ENCODE peak calls at places on chromosomes 13 and 19, in seven cellular contexts. A is lung, B is AG04450, U is tibial nerve, K is fibroblast of villous mesenchyme, E is astrocyte of the spinal cord, T is heart right ventricle. Q is an unnamed sample.

GRCh38 chr13:54836273-54836672 is 1807.7 kb downstream of the OLFM4 start:
- DNase-seq in T (no peak), B (no peak), K (no peak), U (no peak), E (no peak), A (no peak), Q (no peak)

GRCh38 chr19:47070756-47071155 is 22.3 kb upstream of the TMEM160 start:
- DNase-seq in U (no peak), B (no peak), E (no peak), T (no peak), K (no peak), A (no peak), Q (no peak)

GRCh38 chr19:48497728-48498575 is 13.7 kb downstream of the LMTK3 start:
- DNase-seq in E (no peak), A (no peak), B (no peak), U (no peak), K (no peak), T (no peak), Q (no peak)

GRCh38 chr19:48900477-48901452 is 653 bp downstream of the NUCB1 start:
- DNase-seq in A (no peak), B (no peak), U (no peak), T (no peak), E (peak; percentile 55), K (peak; percentile 59), Q (peak; percentile 45)

GRCh38 chr19:45370410-45371204 is at the start of gene ERCC2:
- DNase-seq in K (peak; percentile 99), T (peak; percentile 100), B (peak; percentile 98), A (peak; percentile 100), E (peak; percentile 99), U (peak; percentile 100), Q (peak; percentile 99)

GRCh38 chr19:38478273-38478971 is 44.9 kb downstream of the RYR1 start:
- DNase-seq in B (no peak), A (no peak), U (no peak), T (no peak), E (no peak), K (peak; percentile 4), Q (peak; percentile 30)

GRCh38 chr13:100689191-100689590 is 14.6 kb upstream of the TMTC4 start:
- DNase-seq in K (no peak), U (no peak), T (no peak), A (no peak), E (no peak), B (no peak), Q (no peak)

GRCh38 chr19:3520166-3521103 is 14.3 kb downstream of the FZR1 start:
- DNase-seq in K (no peak), B (no peak), A (no peak), E (no peak), U (no peak), T (no peak), Q (no peak)

GRCh38 chr13:40388617-40389016 is 277.8 kb downstream of the FOXO1 start:
- DNase-seq in T (no peak), A (no peak), E (no peak), U (no peak), B (no peak), K (peak; percentile 55), Q (peak; percentile 94)

GRCh38 chr13:23871616-23872220 is 17.5 kb downstream of the MIPEP start:
- DNase-seq in A (no peak), B (no peak), T (no peak), U (no peak), E (peak; percentile 62), K (peak; percentile 63), Q (no peak)

GRCh38 chr13:23881408-23881785 is 7.8 kb downstream of the MIPEP start:
- DNase-seq in B (no peak), K (no peak), U (no peak), T (no peak), E (no peak), A (no peak), Q (no peak)

GRCh38 chr13:23870356-23871146 is 18.6 kb downstream of the MIPEP start:
- DNase-seq in U (no peak), A (no peak), E (no peak), B (no peak), K (no peak), T (no peak), Q (no peak)

DNA sequence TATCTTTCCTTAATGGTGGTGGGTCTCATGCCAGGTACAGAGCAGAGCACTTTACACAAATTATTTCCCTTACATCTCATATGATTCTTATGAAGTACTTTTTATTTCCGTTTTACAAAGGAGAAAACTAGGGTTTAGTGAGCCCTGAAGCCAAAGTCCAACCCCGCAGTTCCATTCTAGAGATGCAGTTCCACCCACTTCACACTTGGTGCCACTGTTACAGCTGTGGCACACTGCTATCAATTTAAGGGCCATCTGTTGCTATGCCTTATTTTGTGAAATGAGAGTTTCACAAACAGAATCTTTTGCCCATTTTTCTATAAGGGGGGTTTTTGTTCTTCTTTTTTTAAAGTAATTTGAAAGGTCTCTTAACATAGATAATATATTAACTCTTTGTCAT is 12.9 kb downstream of the MIPEP start:
- DNase-seq in A (no peak), E (no peak), B (no peak), U (no peak), K (no peak), T (no peak), Q (no peak)
- TF ChIP-seq CTCF in A (no peak), E (peak; percentile 56), B (peak; percentile 54), U (peak; percentile 40), K (peak; percentile 69), T (no peak), Q (peak; percentile 29)

DNA sequence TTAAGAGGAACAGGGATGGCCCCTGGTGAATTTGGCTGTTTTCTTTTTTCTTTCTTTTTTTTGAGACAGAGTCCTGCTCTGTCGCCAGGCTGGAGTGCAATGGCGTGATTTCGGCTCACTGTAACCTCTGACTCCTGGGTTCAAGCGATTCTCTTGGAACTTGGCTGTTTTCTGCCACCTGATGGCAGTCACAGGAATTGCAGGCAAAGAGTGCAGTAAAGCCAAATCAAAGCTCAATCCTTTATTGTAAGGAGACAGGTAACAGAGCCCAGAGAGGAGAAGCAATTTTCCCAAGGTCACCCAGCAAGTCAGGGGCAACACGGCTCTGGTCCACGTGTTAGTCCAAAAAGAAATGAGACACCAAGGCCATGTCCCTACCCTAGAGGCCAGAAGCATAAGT is 6.2 kb downstream of the TINCR start:
- DNase-seq in E (no peak), T (no peak), A (no peak), K (no peak), U (no peak), B (no peak), Q (no peak)
- TF ChIP-seq CTCF in E (peak; percentile 36), T (no peak), A (no peak), K (peak; percentile 36), U (no peak), B (peak; percentile 47), Q (peak; percentile 53)

GRCh38 chr13:30052127-30052526 is 201.7 kb upstream of the UBL3 start:
- DNase-seq in U (no peak), A (no peak), K (no peak), E (no peak), T (no peak), B (no peak), Q (peak; percentile 27)
- TF ChIP-seq CTCF in U (no peak), A (no peak), K (no peak), E (no peak), T (no peak), B (no peak), Q (no peak)

GRCh38 chr13:75581874-75582640 is 32.5 kb downstream of the UCHL3 start:
- DNase-seq in U (no peak), E (no peak), A (no peak), B (no peak), K (no peak), T (no peak), Q (no peak)

GRCh38 chr13:75585153-75585552 is 35.6 kb downstream of the UCHL3 start:
- DNase-seq in E (no peak), B (no peak), U (no peak), T (no peak), A (no peak), K (no peak), Q (no peak)

GRCh38 chr13:75583101-75583500 is 33.5 kb downstream of the UCHL3 start:
- DNase-seq in U (no peak), A (no peak), B (no peak), K (no peak), E (no peak), T (no peak), Q (no peak)

DNA sequence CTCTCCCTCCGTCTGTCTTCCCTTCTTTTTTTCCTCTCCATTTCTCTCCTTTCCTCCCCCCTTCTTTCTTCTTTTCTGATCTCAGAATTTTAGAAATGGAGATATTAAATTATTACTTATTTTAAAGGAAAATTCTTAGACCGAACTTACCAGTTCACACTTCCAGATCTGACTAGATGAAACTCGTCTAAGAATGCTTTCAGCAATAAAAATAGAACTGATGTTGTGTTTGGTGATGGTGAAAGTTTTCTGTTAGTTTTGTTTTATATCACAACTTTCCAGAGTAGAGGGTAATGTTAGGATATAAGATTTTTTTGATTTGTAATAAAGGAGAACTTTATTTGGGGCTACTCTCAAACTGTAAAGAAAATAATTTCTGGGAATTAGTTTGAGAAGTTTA is 29.9 kb downstream of the UCHL3 start:
- DNase-seq in B (no peak), E (no peak), U (no peak), T (no peak), A (no peak), K (no peak), Q (no peak)
- TF ChIP-seq CTCF in B (no peak), E (no peak), U (no peak), T (no peak), A (no peak), K (no peak), Q (no peak)

DNA sequence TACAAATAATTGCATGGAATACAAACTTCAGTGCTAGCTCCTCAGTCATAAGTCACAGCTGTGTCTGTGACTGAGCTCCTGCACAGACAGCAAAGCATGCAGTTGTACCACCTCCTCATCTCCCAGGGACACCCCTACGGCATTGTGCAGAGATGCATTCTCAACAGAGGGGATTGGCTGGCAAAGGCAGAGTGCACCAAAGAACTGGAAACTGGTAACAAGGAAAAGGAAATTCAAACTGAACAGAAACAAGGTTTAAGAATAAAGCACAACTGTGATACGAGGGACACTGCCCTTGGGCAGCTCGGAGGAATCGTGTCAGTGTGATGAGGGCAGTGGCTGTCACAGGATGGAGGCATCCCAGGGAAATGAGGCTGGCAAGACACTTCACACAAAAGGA is 126.1 kb upstream of the SOX1 start:
- DNase-seq in T (no peak), E (no peak), B (no peak), A (no peak), K (no peak), U (no peak), Q (no peak)
- TF ChIP-seq CTCF in T (no peak), E (no peak), B (no peak), A (no peak), K (no peak), U (no peak), Q (no peak)

DNA sequence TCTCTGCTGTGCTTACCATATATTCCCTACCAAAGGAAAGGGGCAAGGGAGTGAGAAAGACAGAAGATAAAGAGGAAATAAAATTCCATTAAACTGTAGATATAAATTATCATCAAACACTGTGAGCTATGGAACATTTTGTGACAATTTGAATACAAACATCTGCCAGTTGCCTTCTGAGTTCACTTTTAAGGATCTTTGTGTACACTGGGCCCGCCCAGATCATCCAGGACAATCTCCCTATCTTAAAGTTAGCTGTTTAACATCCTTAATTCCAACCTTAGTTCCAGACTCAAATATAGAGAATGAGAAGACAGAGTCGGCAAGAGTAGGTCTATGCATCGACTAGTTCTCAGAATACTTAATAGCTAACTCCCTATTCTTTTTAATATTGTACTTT is 122.8 kb downstream of the NUFIP1 start:
- DNase-seq in A (no peak), K (no peak), B (no peak), E (no peak), T (no peak), U (no peak), Q (no peak)
- TF ChIP-seq CTCF in A (no peak), K (no peak), B (no peak), E (no peak), T (no peak), U (no peak), Q (no peak)